ENCODE peak calls at places on chromosomes 13 and 19, in ten cellular contexts. L is HL-60, M is heart left ventricle, C is GM23338, J is epithelial cell of esophagus, W is brain microvascular endothelial cell, U is PC-9, Z is neural progenitor cell, B is psoas muscle, Q is fibroblast of villous mesenchyme. D is an unnamed sample.

GRCh38 chr19:29680937-29681336 is 15.7 kb downstream of the PLEKHF1 start:
- DNase-seq in L (no peak), M (no peak), C (no peak), J (no peak), W (no peak), U (no peak), Z (no peak), B (no peak), Q (no peak), D (no peak)

GRCh38 chr19:8041553-8041952 is 11.0 kb upstream of the CCL25 start:
- DNase-seq in L (peak), M (no peak), C (no peak), J (no peak), W (no peak), U (no peak), Z (no peak), B (no peak), Q (no peak), D (no peak)

GRCh38 chr19:27719034-27719433 is 1493.9 kb downstream of the UQCRFS1 start:
- DNase-seq in L (no peak), M (no peak), C (no peak), J (no peak), W (no peak), U (no peak), Z (no peak), B (no peak), Q (no peak), D (no peak)

GRCh38 chr13:36344886-36345437 is 1.2 kb downstream of the SPART start:
- DNase-seq in L (no peak), M (no peak), C (peak), J (peak), W (no peak), U (no peak), Z (peak), B (no peak), Q (no peak), D (no peak)

GRCh38 chr19:35013820-35014754 is 14.0 kb downstream of the GRAMD1A start:
- DNase-seq in L (peak), M (no peak), C (no peak), J (no peak), W (no peak), U (no peak), Z (no peak), B (no peak), Q (no peak), D (no peak)

GRCh38 chr13:40165533-40165932 is 500.9 kb downstream of the FOXO1 start:
- DNase-seq in L (no peak), M (no peak), C (no peak), J (no peak), W (no peak), U (no peak), Z (no peak), B (no peak), Q (peak), D (no peak)

GRCh38 chr13:65656740-65657329 is 1573.3 kb downstream of the PCDH9 start:
- DNase-seq in L (no peak), M (no peak), C (peak), J (peak), W (no peak), U (no peak), Z (no peak), B (no peak), Q (peak), D (peak)

GRCh38 chr19:47227347-47228167 is 3.4 kb downstream of the BBC3 start:
- DNase-seq in L (peak), M (peak), C (peak), J (peak), W (peak), U (peak), Z (peak), B (peak), Q (peak), D (peak)

GRCh38 chr13:109684836-109685602 is 101.4 kb downstream of the IRS2 start:
- DNase-seq in L (no peak), M (peak), C (no peak), J (peak), W (peak), U (peak), Z (no peak), B (no peak), Q (no peak), D (no peak)

GRCh38 chr19:45593520-45593919 is 8.5 kb downstream of the GPR4 start:
- DNase-seq in L (no peak), M (no peak), C (no peak), J (no peak), W (no peak), U (peak), Z (no peak), B (no peak), Q (no peak), D (no peak)

GRCh38 chr19:3186377-3186688 is 603 bp downstream of the NCLN start:
- DNase-seq in L (no peak), M (no peak), C (peak), J (no peak), W (no peak), U (no peak), Z (peak), B (no peak), Q (peak), D (no peak)

GRCh38 chr19:2053601-2054389 is 2.8 kb upstream of the MKNK2 start:
- DNase-seq in L (no peak), M (peak), C (no peak), J (no peak), W (no peak), U (no peak), Z (no peak), B (peak), Q (peak), D (no peak)

GRCh38 chr19:5228932-5229777 is 111.5 kb downstream of the PTPRS start:
- DNase-seq in L (peak), M (no peak), C (peak), J (no peak), W (no peak), U (no peak), Z (no peak), B (no peak), Q (no peak), D (no peak)
- H3K4me3 ChIP-seq in L (no peak), M (peak), C (peak), J (no peak), W (no peak), U (no peak), Z (no peak), B (peak), Q (no peak), D (no peak)

DNA sequence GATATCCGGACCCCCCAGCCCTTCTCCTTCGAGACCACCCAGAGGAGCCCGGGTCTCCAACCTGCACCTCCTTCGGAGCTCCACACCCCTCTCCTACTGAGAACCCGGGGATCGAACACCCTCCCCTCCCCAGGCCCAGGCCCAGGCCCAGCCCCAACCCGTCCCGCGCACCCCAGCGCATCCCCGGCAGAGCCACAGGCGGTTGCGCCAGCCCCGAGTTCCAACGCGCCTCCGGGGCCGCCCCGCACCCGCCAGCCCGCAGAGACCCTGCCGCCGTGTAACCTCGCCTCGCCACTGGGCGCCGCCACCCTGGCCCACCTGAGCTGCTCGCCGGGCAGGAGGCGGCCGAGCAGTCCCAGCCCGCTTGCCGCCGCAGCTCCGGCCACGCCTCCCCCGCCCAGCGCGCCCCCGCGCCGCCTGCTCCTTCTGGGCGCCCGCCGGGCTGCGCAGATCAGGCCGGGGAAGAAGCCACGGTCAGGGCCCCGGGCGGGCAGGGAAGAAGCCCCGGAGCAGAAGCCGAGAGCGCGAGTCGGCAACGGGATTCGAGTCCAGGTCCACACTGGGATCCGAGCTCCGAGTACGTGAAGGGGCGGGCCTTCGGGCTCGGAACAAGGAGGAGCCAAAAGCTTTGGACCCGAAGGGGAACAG is at the start of gene MBOAT7:
- DNase-seq in L (no peak), M (no peak), C (no peak), J (no peak), W (no peak), U (peak), Z (no peak), B (no peak), Q (no peak), D (no peak)
- TF ChIP-seq CTCF in L (no peak), M (peak), C (peak), J (no peak), W (peak), U (no peak), Z (peak), B (peak), Q (no peak), D (no peak)

GRCh38 chr13:20161951-20162300 is 1.1 kb upstream of the GJA3 start:
- DNase-seq in L (no peak), M (no peak), C (no peak), J (no peak), W (no peak), U (no peak), Z (peak), B (no peak), Q (no peak), D (no peak)
- H3K4me3 ChIP-seq in L (peak), M (peak), C (peak), J (no peak), W (no peak), U (no peak), Z (peak), B (no peak), Q (no peak), D (no peak)

GRCh38 chr13:87680298-87680697 is 9.1 kb downstream of the SLITRK5 start:
- DNase-seq in L (no peak), M (no peak), C (no peak), J (peak), W (no peak), U (peak), Z (no peak), B (no peak), Q (no peak), D (no peak)
- TF ChIP-seq CTCF in L (no peak), M (no peak), C (peak), J (peak), W (no peak), U (peak), Z (peak), B (no peak), Q (no peak), D (no peak)

DNA sequence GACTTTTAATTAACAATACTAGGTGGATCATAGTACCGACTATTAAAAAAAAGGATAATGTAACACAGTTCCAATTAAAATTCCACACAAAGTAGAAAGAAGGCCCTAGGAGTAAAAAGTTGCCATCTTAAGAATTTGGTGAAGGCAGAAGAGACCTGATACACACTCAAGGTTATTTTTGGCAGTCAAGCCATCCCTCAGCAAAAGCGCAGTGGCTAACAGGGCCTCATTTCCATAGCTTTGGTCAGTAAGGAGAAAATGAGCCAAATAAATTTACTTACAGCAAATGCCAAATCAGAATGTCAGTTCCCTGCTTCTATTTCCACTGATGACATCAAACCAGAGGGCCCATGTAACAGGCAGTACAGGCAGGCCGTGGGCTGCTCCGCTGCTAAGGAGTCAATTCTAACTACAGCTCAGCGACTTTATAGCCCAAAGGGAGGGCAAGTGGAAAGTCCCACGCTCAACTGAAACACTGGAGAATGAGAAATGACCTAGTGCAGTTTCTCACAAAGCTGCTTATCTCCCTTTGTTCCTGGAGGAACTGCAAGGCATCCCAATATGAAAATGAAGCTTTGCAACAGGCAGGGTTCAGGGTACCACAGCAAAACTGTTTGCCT is 6.3 kb downstream of the ARGLU1 start:
- DNase-seq in L (no peak), M (peak), C (no peak), J (no peak), W (peak), U (no peak), Z (peak), B (no peak), Q (peak), D (no peak)
- H3K4me3 ChIP-seq in L (no peak), M (no peak), C (no peak), J (no peak), W (no peak), U (no peak), Z (peak), B (peak), Q (no peak), D (no peak)

DNA sequence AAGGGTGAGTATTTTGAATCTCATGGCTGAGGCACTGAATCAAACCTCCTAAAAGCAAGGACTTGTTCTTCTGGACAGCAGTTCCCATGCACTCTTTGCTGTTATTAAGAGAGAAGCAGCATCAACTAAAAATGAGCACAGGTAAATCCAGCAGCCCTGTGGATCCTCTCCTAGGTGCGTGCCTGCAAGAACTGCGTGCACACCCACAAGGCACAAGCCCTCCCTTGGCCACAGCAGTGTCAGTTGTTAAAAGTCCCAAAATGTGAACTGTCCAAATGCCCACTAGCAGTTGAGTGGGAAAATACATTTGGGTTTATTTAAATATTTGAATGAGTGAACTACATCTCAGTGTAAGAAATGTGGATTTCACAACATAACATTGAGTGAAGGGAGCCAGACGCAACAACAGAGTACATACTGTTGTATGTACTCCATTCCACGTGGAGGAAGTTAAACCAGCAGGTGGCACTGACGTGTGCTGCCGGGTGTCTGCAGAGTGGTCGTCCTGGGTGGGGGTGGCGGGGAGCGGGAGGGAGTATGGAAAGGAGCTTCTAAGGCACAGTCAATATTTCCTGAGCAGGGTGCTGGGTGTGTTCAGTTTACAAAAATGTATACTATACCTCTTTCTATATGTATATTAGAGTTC is 266.4 kb downstream of the NALCN start:
- DNase-seq in L (no peak), M (no peak), C (peak), J (peak), W (peak), U (no peak), Z (peak), B (no peak), Q (peak), D (peak)
- TF ChIP-seq CTCF in L (no peak), M (no peak), C (peak), J (peak), W (peak), U (peak), Z (peak), B (no peak), Q (peak), D (peak)

GRCh38 chr13:93561553-93561952 is 334.9 kb downstream of the GPC6 start:
- DNase-seq in L (no peak), M (no peak), C (peak), J (no peak), W (no peak), U (no peak), Z (peak), B (no peak), Q (no peak), D (no peak)
- H3K4me3 ChIP-seq in L (no peak), M (no peak), C (peak), J (no peak), W (no peak), U (no peak), Z (peak), B (no peak), Q (no peak), D (no peak)

DNA sequence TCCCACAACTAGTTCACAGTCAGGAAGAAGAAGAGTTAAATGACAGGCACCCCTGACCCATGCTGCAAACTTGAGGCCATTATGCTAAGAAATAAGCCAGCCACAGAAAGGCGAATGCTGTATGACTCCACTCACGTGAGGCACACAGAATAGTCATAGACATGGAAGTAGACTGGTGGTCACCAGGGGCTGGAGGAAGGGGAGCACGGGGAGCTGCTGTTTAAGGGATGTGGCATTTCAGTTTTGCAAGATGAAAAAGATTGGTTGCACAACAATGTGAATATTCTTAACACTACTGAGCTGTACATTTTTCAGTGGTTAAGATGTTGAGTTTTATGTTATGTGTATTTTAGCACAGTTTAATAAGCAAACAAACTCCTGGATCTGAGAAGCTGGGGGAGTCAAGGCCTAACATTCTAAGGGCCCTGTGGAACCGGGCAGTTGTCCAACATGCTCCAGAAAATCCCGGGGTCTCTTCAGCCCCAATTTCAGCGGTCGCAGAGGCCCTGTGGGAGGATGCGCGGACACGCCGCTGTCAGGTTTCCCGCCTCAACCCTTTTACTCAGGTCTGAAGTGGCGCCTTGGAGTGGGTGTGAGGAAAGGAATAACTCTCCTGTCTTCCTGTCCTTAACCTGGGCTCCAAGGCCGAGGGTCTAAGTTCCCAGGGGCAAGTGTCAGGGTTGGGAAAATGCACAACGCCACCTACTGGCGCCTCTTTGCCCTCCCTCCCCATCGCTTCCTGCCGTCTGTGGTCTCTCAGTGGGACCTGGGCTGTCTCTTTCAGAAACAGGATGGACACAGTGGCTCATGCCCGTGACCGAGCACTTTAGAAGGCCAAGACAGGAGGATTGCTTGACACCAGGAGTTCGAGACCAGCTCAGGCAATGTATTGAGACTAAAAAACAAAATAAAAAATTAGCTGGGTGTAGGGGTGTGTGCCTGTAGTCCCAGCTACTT is 4.4 kb upstream of the TMEM272 start:
- DNase-seq in L (no peak), M (no peak), C (peak), J (no peak), W (peak), U (no peak), Z (peak), B (no peak), Q (peak), D (no peak)
- TF ChIP-seq CTCF in L (peak), M (no peak), C (peak), J (peak), W (peak), U (peak), Z (peak), B (peak), Q (peak), D (peak)

GRCh38 chr19:38251564-38252051 is 4.6 kb downstream of the PPP1R14A start:
- DNase-seq in L (no peak), M (peak), C (peak), J (peak), W (peak), U (no peak), Z (no peak), B (no peak), Q (no peak), D (peak)
- H3K4me3 ChIP-seq in L (no peak), M (peak), C (peak), J (peak), W (no peak), U (no peak), Z (peak), B (peak), Q (no peak), D (no peak)